ENCODE peak calls at places on chromosomes 1 and 21, in seven cellular contexts. M is MM.1S, B is prostate gland, S is progenitor cell of endocrine pancreas, W is astrocyte of the spinal cord, N is stomach, Z is psoas muscle. Y is an unnamed sample.

GRCh38 chr1:60170709-60171108 is 97.1 kb upstream of the C1orf87 start:
- DNase-seq in M (no peak), B (no peak), S (no peak), W (no peak), N (no peak), Z (no peak), Y (no peak)

GRCh38 chr1:45979778-45980176 is 152.7 kb downstream of the PIK3R3 start:
- DNase-seq in M (no peak), B (no peak), S (no peak), W (no peak), N (no peak), Z (no peak), Y (no peak)

GRCh38 chr1:25579947-25580309 is 36.5 kb downstream of the LDLRAP1 start:
- DNase-seq in M (no peak), B (no peak), S (no peak), W (no peak), N (no peak), Z (no peak), Y (no peak)

GRCh38 chr1:222618880-222619321 is 1.0 kb downstream of the MIA3 start:
- DNase-seq in M (no peak), B (no peak), S (peak), W (peak), N (no peak), Z (no peak), Y (peak)

GRCh38 chr1:200224315-200224714 is 185.5 kb downstream of the ZNF281 start:
- DNase-seq in M (no peak), B (no peak), S (no peak), W (peak), N (no peak), Z (no peak), Y (no peak)

GRCh38 chr1:36411674-36412648 is 14.3 kb upstream of the LSM10 start:
- DNase-seq in M (peak), B (no peak), S (no peak), W (peak), N (no peak), Z (no peak), Y (no peak)

GRCh38 chr1:29593601-29594382 is 357.5 kb downstream of the PTPRU start:
- DNase-seq in M (no peak), B (no peak), S (no peak), W (no peak), N (no peak), Z (no peak), Y (no peak)

GRCh38 chr1:155967410-155968400 is 10.6 kb downstream of the ARHGEF2 start:
- DNase-seq in M (no peak), B (no peak), S (no peak), W (no peak), N (no peak), Z (peak), Y (no peak)

GRCh38 chr1:36609241-36610027 is 126.7 kb upstream of the CSF3R start:
- DNase-seq in M (peak), B (no peak), S (peak), W (peak), N (peak), Z (no peak), Y (peak)

GRCh38 chr1:165635329-165635728 is 4.3 kb downstream of the MGST3 start:
- DNase-seq in M (no peak), B (no peak), S (no peak), W (no peak), N (no peak), Z (no peak), Y (no peak)

GRCh38 chr1:212609701-212610574 is 1.4 kb downstream of the ATF3 start:
- DNase-seq in M (no peak), B (peak), S (no peak), W (no peak), N (no peak), Z (no peak), Y (no peak)

GRCh38 chr1:197917813-197918646 is 858 bp downstream of the LHX9 start:
- DNase-seq in M (peak), B (no peak), S (no peak), W (no peak), N (no peak), Z (no peak), Y (peak)

GRCh38 chr1:21696931-21697330 is 27.8 kb upstream of the RAP1GAP start:
- DNase-seq in M (no peak), B (no peak), S (no peak), W (peak), N (no peak), Z (no peak), Y (no peak)

GRCh38 chr1:10173582-10173981 is 36.8 kb upstream of the KIF1B start:
- DNase-seq in M (no peak), B (no peak), S (no peak), W (no peak), N (no peak), Z (no peak), Y (no peak)

GRCh38 chr1:20411196-20411980 is 74.6 kb downstream of the CAMK2N1 start:
- DNase-seq in M (no peak), B (no peak), S (no peak), W (peak), N (no peak), Z (no peak), Y (no peak)

GRCh38 chr1:20373764-20374163 is 83.1 kb downstream of the VWA5B1 start:
- DNase-seq in M (no peak), B (no peak), S (no peak), W (no peak), N (no peak), Z (no peak), Y (peak)

GRCh38 chr1:227358079-227358358 is 39.7 kb upstream of the CDC42BPA start:
- DNase-seq in M (no peak), B (no peak), S (no peak), W (no peak), N (no peak), Z (no peak), Y (no peak)

GRCh38 chr1:246608616-246609376 is 42.5 kb downstream of the CNST start:
- DNase-seq in M (no peak), B (peak), S (no peak), W (peak), N (peak), Z (peak), Y (no peak)

GRCh38 chr1:71625004-71625403 is 544.2 kb upstream of the ZRANB2 start:
- DNase-seq in M (no peak), B (no peak), S (no peak), W (no peak), N (no peak), Z (no peak), Y (no peak)

GRCh38 chr1:32351859-32352745 is 10.2 kb downstream of the FAM229A start:
- DNase-seq in M (no peak), B (no peak), S (no peak), W (peak), N (peak), Z (peak), Y (peak)

GRCh38 chr1:228902781-228903572 is 167.7 kb downstream of the RHOU start:
- DNase-seq in M (no peak), B (peak), S (no peak), W (peak), N (peak), Z (peak), Y (no peak)

GRCh38 chr1:220164517-220164916 is 70.6 kb downstream of the IARS2 start:
- DNase-seq in M (no peak), B (no peak), S (no peak), W (no peak), N (no peak), Z (no peak), Y (no peak)

GRCh38 chr1:234978397-234979291 is 150.0 kb downstream of the TOMM20 start:
- DNase-seq in M (peak), B (no peak), S (no peak), W (peak), N (peak), Z (peak), Y (no peak)

GRCh38 chr1:111197598-111198289 is 2.7 kb downstream of the DENND2D start:
- DNase-seq in M (no peak), B (no peak), S (no peak), W (no peak), N (no peak), Z (no peak), Y (peak)
- TF ChIP-seq CTCF in M (no peak), B (no peak), S (peak), W (no peak), N (no peak), Z (no peak), Y (peak)

GRCh38 chr1:17745564-17745955 is 9.6 kb upstream of the ACTL8 start:
- DNase-seq in M (no peak), B (no peak), S (no peak), W (no peak), N (no peak), Z (no peak), Y (no peak)

GRCh38 chr1:17743028-17743706 is 12.0 kb upstream of the ACTL8 start:
- DNase-seq in M (no peak), B (no peak), S (no peak), W (no peak), N (no peak), Z (no peak), Y (no peak)

GRCh38 chr1:17743925-17744324 is 11.2 kb upstream of the ACTL8 start:
- DNase-seq in M (no peak), B (no peak), S (no peak), W (no peak), N (no peak), Z (no peak), Y (no peak)

GRCh38 chr1:17746920-17747319 is 8.2 kb upstream of the ACTL8 start:
- DNase-seq in M (no peak), B (no peak), S (no peak), W (no peak), N (no peak), Z (no peak), Y (no peak)

GRCh38 chr1:17744666-17745563 is 10.2 kb upstream of the ACTL8 start:
- DNase-seq in M (no peak), B (no peak), S (no peak), W (no peak), N (no peak), Z (no peak), Y (no peak)
- TF ChIP-seq CTCF in M (peak), B (no peak), S (no peak), W (peak), N (no peak), Z (peak), Y (no peak)

GRCh38 chr1:230226004-230226800 is 159.2 kb downstream of the GALNT2 start:
- DNase-seq in M (no peak), B (no peak), S (no peak), W (no peak), N (no peak), Z (no peak), Y (no peak)
- TF ChIP-seq CTCF in M (no peak), B (no peak), S (no peak), W (no peak), N (no peak), Z (no peak), Y (no peak)

GRCh38 chr21:41169258-41169576 is 1.3 kb downstream of the BACE2 start:
- DNase-seq in M (no peak), B (no peak), S (no peak), W (no peak), N (no peak), Z (no peak), Y (no peak)

GRCh38 chr21:41168391-41169257 is 664 bp downstream of the BACE2 start:
- DNase-seq in M (peak), B (peak), S (peak), W (peak), N (peak), Z (peak), Y (peak)

GRCh38 chr21:41169701-41170100 is 1.7 kb downstream of the BACE2 start:
- DNase-seq in M (no peak), B (no peak), S (no peak), W (no peak), N (no peak), Z (no peak), Y (no peak)

GRCh38 chr21:41166947-41167346 is 1.0 kb upstream of the BACE2 start:
- DNase-seq in M (no peak), B (no peak), S (no peak), W (no peak), N (no peak), Z (no peak), Y (no peak)

DNA sequence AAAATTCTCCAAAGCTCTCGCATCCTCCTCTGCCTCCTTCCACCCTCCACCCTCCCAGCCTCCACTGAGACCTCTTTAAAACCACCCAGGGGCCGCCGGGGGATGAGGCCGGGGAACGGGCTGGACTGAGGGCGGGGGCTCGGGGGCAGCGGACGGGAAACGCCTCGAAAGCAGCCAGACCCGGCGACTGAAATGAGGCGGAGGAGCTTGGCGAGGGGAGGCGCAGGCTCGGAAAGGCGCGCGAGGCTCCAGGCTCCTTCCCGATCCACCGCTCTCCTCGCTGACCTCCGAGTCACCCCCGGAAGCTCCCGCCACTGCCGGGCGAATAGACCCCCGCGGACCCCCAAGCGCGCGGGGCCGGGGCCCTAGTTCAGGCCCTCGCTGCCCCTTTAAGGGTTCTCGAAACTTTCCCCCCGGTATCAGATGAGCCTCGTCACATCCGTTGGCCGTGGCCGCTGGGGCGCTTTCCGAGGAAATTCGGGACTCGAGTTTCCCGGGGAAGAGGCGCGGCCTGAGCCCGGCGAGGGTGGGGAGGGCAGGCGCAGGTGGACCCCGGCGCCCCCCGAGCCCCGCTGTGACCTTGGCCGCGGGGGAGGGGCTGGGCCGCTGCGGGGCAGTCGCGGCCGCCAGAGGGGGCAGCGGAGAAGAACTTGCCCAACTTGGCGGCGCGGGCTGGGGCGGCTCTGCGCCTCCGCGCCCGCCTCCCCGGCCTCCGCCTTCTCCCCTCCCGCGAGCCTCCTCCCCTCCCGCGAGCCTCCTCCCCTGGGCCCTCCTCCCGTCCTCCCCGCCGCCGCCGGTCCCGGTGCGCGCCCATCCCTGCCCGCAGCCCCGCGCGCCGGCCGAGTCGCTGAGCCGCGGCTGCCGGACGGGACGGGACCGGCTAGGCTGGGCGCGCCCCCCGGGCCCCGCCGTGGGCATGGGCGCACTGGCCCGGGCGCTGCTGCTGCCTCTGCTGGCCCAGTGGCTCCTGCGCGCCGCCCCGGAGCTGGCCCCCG is at the start of gene BACE2:
- DNase-seq in M (peak), B (peak), S (peak), W (peak), N (peak), Z (peak), Y (peak)
- TF ChIP-seq CTCF in M (peak), B (peak), S (peak), W (peak), N (peak), Z (peak), Y (peak)

DNA sequence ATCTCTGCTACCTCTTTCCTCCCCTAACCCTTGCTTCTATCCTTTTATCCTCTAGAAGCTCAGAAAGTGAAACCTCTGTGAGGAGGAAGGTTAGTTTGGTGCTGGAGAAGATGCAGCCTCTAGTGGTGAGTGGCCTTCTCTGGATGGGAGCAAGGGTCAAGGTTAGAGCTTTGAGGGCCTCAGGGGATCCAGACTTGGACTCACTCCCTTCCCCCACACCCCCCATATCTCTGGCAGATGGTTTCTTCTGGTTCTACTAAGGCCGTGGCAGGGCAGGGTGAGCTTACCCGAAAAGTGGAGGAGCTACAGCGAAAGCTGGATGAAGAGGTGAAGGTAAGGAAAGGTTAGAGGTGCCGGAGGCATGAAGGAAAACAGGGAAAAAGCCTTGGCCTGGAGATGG is 9.2 kb downstream of the CGN start:
- DNase-seq in M (peak), B (no peak), S (no peak), W (no peak), N (no peak), Z (no peak), Y (no peak)
- TF ChIP-seq CTCF in M (peak), B (no peak), S (no peak), W (no peak), N (no peak), Z (no peak), Y (no peak)

Y was measured in glutamatergic neuron.